ENCODE peak calls at places on chromosomes 7 and 10, in four cellular contexts. B is GM12878, V is NT2/D1, H is HepG2. J is an unnamed sample.

GRCh38 chr7:43593010-43593409 is 10.1 kb downstream of the STK17A start:
- DNase-seq in B (no peak), V (no peak), H (no peak), J (no peak)

GRCh38 chr7:42345478-42346299 is 108.7 kb upstream of the GLI3 start:
- DNase-seq in B (no peak), V (peak), H (no peak), J (no peak)

GRCh38 chr7:20744913-20745587 is 41.6 kb downstream of the SP8 start:
- DNase-seq in B (no peak), V (no peak), H (no peak), J (peak)

GRCh38 chr7:2710256-2710655 is 22.3 kb downstream of the AMZ1 start:
- DNase-seq in B (peak), V (no peak), H (no peak), J (no peak)

GRCh38 chr10:119687192-119688032 is 36.2 kb downstream of the BAG3 start:
- DNase-seq in B (no peak), V (peak), H (peak), J (no peak)

GRCh38 chr7:41698726-41699125 is 4.2 kb downstream of the INHBA start:
- DNase-seq in B (no peak), V (no peak), H (no peak), J (no peak)

GRCh38 chr10:73907841-73908517 is 3.0 kb upstream of the PLAU start:
- DNase-seq in B (no peak), V (no peak), H (no peak), J (no peak)

GRCh38 chr7:13839063-13839462 is 150.4 kb downstream of the ETV1 start:
- DNase-seq in B (no peak), V (no peak), H (no peak), J (no peak)

GRCh38 chr7:519974-520458 is 370 bp upstream of the PDGFA start:
- DNase-seq in B (no peak), V (no peak), H (no peak), J (no peak)

GRCh38 chr10:28179490-28180099 is 123.3 kb downstream of the MPP7 start:
- DNase-seq in B (no peak), V (peak), H (peak), J (peak)

GRCh38 chr10:103784089-103784488 is 71.3 kb downstream of the SH3PXD2A start:
- DNase-seq in B (no peak), V (no peak), H (no peak), J (no peak)

GRCh38 chr7:102044984-102045673 is 227.7 kb downstream of the CUX1 start:
- DNase-seq in B (no peak), V (no peak), H (no peak), J (peak)

GRCh38 chr10:7687228-7687907 is 15.7 kb upstream of the ITIH2 start:
- DNase-seq in B (peak), V (peak), H (peak), J (peak)

GRCh38 chr10:6408799-6409198 is 171.3 kb downstream of the PRKCQ start:
- DNase-seq in B (no peak), V (no peak), H (no peak), J (no peak)

GRCh38 chr7:148385009-148385682 is 205.4 kb upstream of the C7orf33 start:
- DNase-seq in B (no peak), V (no peak), H (no peak), J (no peak)

GRCh38 chr10:20714979-20715378 is 182.1 kb downstream of the NEBL start:
- DNase-seq in B (no peak), V (no peak), H (no peak), J (no peak)

GRCh38 chr10:77505431-77506334 is 131.9 kb downstream of the KCNMA1 start:
- DNase-seq in B (no peak), V (no peak), H (no peak), J (peak)

GRCh38 chr10:102869290-102870198 is at the start of gene AS3MT:
- DNase-seq in B (no peak), V (no peak), H (peak), J (no peak)

GRCh38 chr10:122142652-122143237 is 128.4 kb upstream of the BTBD16 start:
- DNase-seq in B (no peak), V (no peak), H (no peak), J (no peak)

GRCh38 chr10:1206601-1207000 is 150.4 kb downstream of the WDR37 start:
- DNase-seq in B (no peak), V (no peak), H (no peak), J (no peak)

GRCh38 chr7:30032310-30033125 is 4.3 kb downstream of the PLEKHA8 start:
- DNase-seq in B (no peak), V (no peak), H (no peak), J (no peak)

GRCh38 chr7:38453826-38454225 is 177.3 kb downstream of the AMPH start:
- DNase-seq in B (no peak), V (no peak), H (no peak), J (no peak)

GRCh38 chr7:36746347-36746746 is 22.1 kb upstream of the AOAH start:
- DNase-seq in B (no peak), V (no peak), H (no peak), J (no peak)

GRCh38 chr7:99562832-99563231 is 4.4 kb downstream of the ZNF655 start:
- DNase-seq in B (no peak), V (peak), H (peak), J (peak)

GRCh38 chr7:135645296-135645904 is 16.9 kb upstream of the STMP1 start:
- DNase-seq in B (no peak), V (no peak), H (peak), J (peak)

GRCh38 chr7:102331536-102332275 is 24.5 kb downstream of the SPDYE6 start:
- DNase-seq in B (no peak), V (no peak), H (no peak), J (peak)

GRCh38 chr10:15540729-15541128 is 169.6 kb upstream of the FAM171A1 start:
- DNase-seq in B (no peak), V (no peak), H (no peak), J (no peak)

GRCh38 chr10:33335800-33336605 is 1.5 kb upstream of the NRP1 start:
- DNase-seq in B (no peak), V (no peak), H (no peak), J (no peak)

DNA sequence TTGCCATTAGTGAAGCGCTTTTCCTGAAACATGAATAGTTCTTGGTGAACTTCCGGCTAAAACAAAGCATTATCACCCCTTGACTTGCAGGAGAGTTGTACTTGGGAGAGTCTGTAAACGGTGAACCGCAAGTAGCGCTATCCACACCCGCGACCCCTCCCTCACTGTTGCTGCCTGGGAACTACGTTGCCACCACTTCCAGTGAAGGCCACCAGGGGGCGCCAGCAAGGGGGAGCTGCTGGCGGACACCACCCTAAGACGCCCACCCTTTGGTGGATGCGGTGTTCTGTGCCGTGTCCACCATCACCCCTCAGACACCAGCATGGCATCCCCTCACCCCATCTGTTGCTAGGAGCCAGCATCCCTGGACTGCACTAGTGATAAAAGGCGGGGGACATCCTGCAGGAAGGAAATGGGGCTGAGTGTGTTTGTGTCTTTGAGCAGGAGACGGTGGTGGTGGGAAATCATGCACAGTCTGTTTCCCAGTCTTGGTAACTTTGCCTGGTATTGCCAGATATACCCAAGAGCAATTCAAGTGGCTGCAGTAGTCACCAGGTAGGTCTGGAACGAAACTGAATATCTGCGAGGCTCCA is 298.2 kb downstream of the FRMD4A start:
- DNase-seq in B (no peak), V (peak), H (no peak), J (peak)
- TF ChIP-seq YY1 in B (peak), V (no peak), H (no peak), J (no peak)

GRCh38 chr10:123582084-123582989 is 83.8 kb upstream of the GPR26 start:
- DNase-seq in B (no peak), V (peak), H (peak), J (peak)

GRCh38 chr10:123581656-123582055 is 84.5 kb upstream of the GPR26 start:
- DNase-seq in B (no peak), V (no peak), H (no peak), J (no peak)

GRCh38 chr10:123585477-123586445 is 80.4 kb upstream of the GPR26 start:
- DNase-seq in B (no peak), V (no peak), H (no peak), J (no peak)

GRCh38 chr10:123584419-123584775 is 81.8 kb upstream of the GPR26 start:
- DNase-seq in B (no peak), V (no peak), H (no peak), J (no peak)

GRCh38 chr10:123583639-123584418 is 82.3 kb upstream of the GPR26 start:
- DNase-seq in B (no peak), V (peak), H (peak), J (peak)
- TF ChIP-seq YY1 in B (no peak), V (no peak), H (no peak), J (no peak)

GRCh38 chr7:91913612-91914011 is 27.1 kb upstream of the AKAP9 start:
- DNase-seq in B (no peak), V (no peak), H (no peak), J (no peak)
- TF ChIP-seq YY1 in B (no peak), V (no peak), H (no peak), J (no peak)

GRCh38 chr7:116969371-116969902 is 16.1 kb downstream of the ST7 start:
- DNase-seq in B (no peak), V (peak), H (no peak), J (no peak)
- TF ChIP-seq YY1 in B (no peak), V (no peak), H (no peak), J (no peak)

GRCh38 chr7:70694357-70694908 is 437.5 kb upstream of the GALNT17 start:
- DNase-seq in B (no peak), V (no peak), H (no peak), J (no peak)
- TF ChIP-seq YY1 in B (no peak), V (no peak), H (no peak), J (no peak)

DNA sequence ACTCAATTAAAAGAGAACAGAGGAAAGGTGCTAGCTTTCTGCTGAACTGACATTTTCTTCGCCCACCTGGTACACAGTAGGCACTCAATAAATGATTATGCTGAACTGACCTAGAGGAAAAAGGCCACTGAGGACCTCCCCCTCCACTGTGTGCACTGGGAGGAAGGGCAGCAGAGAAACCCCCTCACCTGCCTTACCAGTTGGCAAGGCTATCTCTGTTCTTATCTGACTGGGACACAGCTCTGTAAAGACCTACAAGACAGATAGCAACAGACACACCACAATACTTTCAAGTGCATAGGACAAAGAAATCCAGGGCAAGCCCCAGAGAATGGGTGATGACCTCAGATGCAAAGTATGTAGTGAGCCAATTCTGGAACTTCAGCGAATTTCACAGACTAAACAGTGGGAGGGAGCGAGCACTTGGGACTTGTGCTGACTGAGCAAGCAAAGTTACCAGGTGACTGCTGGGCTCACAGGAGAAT is 30.4 kb downstream of the PDLIM1 start:
- DNase-seq in B (no peak), V (no peak), H (peak), J (no peak)
- TF ChIP-seq YY1 in B (no peak), V (no peak), H (no peak), J (no peak)

GRCh38 chr7:18829518-18830252 is 287.8 kb downstream of the TWIST1 start:
- DNase-seq in B (no peak), V (no peak), H (no peak), J (no peak)
- TF ChIP-seq YY1 in B (no peak), V (no peak), H (no peak), J (no peak)